ENCODE peak calls at places on chromosomes 5 and 9, in seven cellular contexts. L, Z, B, G, J, A and W are unnamed samples.

GRCh38 chr5:180099733-180100611 is 28.4 kb upstream of the RNF130 start:
- DNase-seq in Z (no peak), A (no peak), J (no peak), B (no peak), G (no peak), L (no peak), W (no peak)

GRCh38 chr5:122997294-122997693 is 39.2 kb downstream of the PPIC start:
- DNase-seq in A (no peak), Z (no peak), G (no peak), J (peak), L (no peak), B (no peak), W (no peak)

GRCh38 chr5:54390539-54391031 is 64.9 kb upstream of the HSPB3 start:
- DNase-seq in L (no peak), G (no peak), B (no peak), Z (no peak), J (no peak), A (no peak), W (no peak)

GRCh38 chr9:93601063-93601462 is 24.7 kb downstream of the PHF2 start:
- DNase-seq in A (no peak), G (no peak), Z (no peak), J (no peak), L (no peak), B (no peak), W (no peak)

GRCh38 chr5:137616046-137616445 is 116.9 kb upstream of the SPOCK1 start:
- DNase-seq in Z (no peak), G (no peak), B (no peak), A (no peak), J (no peak), L (no peak), W (no peak)

GRCh38 chr5:137470111-137470920 is 28.8 kb downstream of the SPOCK1 start:
- DNase-seq in A (no peak), G (peak), Z (peak), L (peak), J (no peak), B (no peak), W (no peak)

GRCh38 chr5:65811895-65812294 is 89.9 kb downstream of the NLN start:
- DNase-seq in J (no peak), A (no peak), L (no peak), Z (no peak), G (peak), B (no peak), W (no peak)

GRCh38 chr5:167578977-167579700 is 712.3 kb upstream of the WWC1 start:
- DNase-seq in G (no peak), J (no peak), L (no peak), A (no peak), Z (no peak), B (no peak), W (no peak)

GRCh38 chr5:112418412-112419049 is 546 bp downstream of the EPB41L4A start:
- DNase-seq in G (peak), L (no peak), B (no peak), A (no peak), J (no peak), Z (no peak), W (no peak)

GRCh38 chr5:79990598-79991507 is at the start of gene MTX3:
- DNase-seq in B (peak), J (peak), G (peak), A (peak), L (no peak), Z (peak), W (peak)

GRCh38 chr9:134688231-134688630 is 46.6 kb downstream of the COL5A1 start:
- DNase-seq in Z (no peak), B (no peak), J (no peak), L (no peak), A (no peak), G (no peak), W (no peak)

GRCh38 chr9:130694205-130694604 is 625 bp downstream of the EXOSC2 start:
- DNase-seq in B (no peak), A (no peak), J (no peak), L (no peak), G (no peak), Z (no peak), W (no peak)

GRCh38 chr5:109938453-109938852 is 248.7 kb downstream of the MAN2A1 start:
- DNase-seq in B (no peak), G (no peak), A (no peak), J (no peak), Z (no peak), L (no peak), W (no peak)

GRCh38 chr9:86176468-86176867 is 77.1 kb upstream of the GOLM1 start:
- DNase-seq in G (peak), J (peak), B (no peak), L (no peak), A (no peak), Z (no peak), W (peak)

GRCh38 chr5:126656397-126657007 is 55.8 kb downstream of the PHAX start:
- DNase-seq in G (no peak), A (no peak), B (peak), L (no peak), J (peak), Z (no peak), W (peak)

GRCh38 chr5:149466457-149466972 is 84.7 kb downstream of the CSNK1A1 start:
- DNase-seq in B (no peak), A (no peak), Z (peak), J (no peak), L (no peak), G (peak), W (peak)

GRCh38 chr5:120614512-120614911 is 150.4 kb downstream of the PRR16 start:
- DNase-seq in B (no peak), A (no peak), J (no peak), G (peak), Z (no peak), L (peak), W (peak)

GRCh38 chr5:152379331-152379730 is 25.7 kb downstream of the NMUR2 start:
- DNase-seq in L (no peak), Z (no peak), G (no peak), B (no peak), A (no peak), J (no peak), W (no peak)

GRCh38 chr5:132506094-132506692 is 15.6 kb upstream of the IRF1 start:
- DNase-seq in J (no peak), G (peak), B (no peak), Z (no peak), A (no peak), L (peak), W (no peak)

GRCh38 chr9:84697494-84698114 is 28.1 kb downstream of the NTRK2 start:
- DNase-seq in Z (peak), G (peak), A (no peak), L (no peak), J (peak), B (peak), W (peak)